ENCODE peak calls at places on chromosome 1, in five cellular contexts. P, J, X, S and R are unnamed samples.

GRCh38 chr1:112457965-112458364 is 50.8 kb upstream of the WNT2B start:
- DNase-seq in J (peak; percentile 25), X (no peak), S (no peak), P (no peak), R (no peak)

GRCh38 chr1:230713915-230714764 is at the start of gene AGT:
- DNase-seq in X (peak; percentile 81), J (peak; percentile 63), S (peak; percentile 89), P (peak; percentile 68), R (no peak)

GRCh38 chr1:55503663-55504305 is 288.6 kb upstream of the USP24 start:
- DNase-seq in P (no peak), S (no peak), J (peak; percentile 52), X (no peak), R (no peak)

GRCh38 chr1:150559627-150560010 is 10.4 kb downstream of the ADAMTSL4 start:
- DNase-seq in J (no peak), S (no peak), X (no peak), P (no peak), R (no peak)

GRCh38 chr1:90246069-90246468 is 251.2 kb downstream of the ZNF326 start:
- DNase-seq in P (no peak), X (no peak), J (no peak), S (no peak), R (no peak)

GRCh38 chr1:153386500-153386901 is 4.4 kb downstream of the S100A8 start:
- DNase-seq in X (peak; percentile 55), S (no peak), P (no peak), J (no peak), R (no peak)

GRCh38 chr1:17669866-17670451 is 85.2 kb upstream of the ACTL8 start:
- DNase-seq in S (no peak), J (no peak), P (no peak), X (peak; percentile 55), R (no peak)

GRCh38 chr1:217393901-217394300 is 237.0 kb downstream of the GPATCH2 start:
- DNase-seq in P (no peak), X (no peak), S (no peak), J (no peak), R (peak; percentile 15)

GRCh38 chr1:203650012-203650836 is 23.6 kb downstream of the ATP2B4 start:
- DNase-seq in S (peak; percentile 84), X (peak; percentile 66), P (no peak), J (no peak), R (peak; percentile 52)

GRCh38 chr1:185373813-185374524 is 56.9 kb upstream of the IVNS1ABP start:
- DNase-seq in J (no peak), S (no peak), P (no peak), X (no peak), R (no peak)

GRCh38 chr1:154325583-154326545 is 539 bp downstream of the ATP8B2 start:
- DNase-seq in S (peak; percentile 93), P (peak; percentile 70), J (peak; percentile 77), X (peak; percentile 63), R (no peak)

GRCh38 chr1:32393832-32394140 is 455 bp downstream of the BSDC1 start:
- DNase-seq in P (no peak), S (no peak), X (no peak), J (no peak), R (peak; percentile 20)